ENCODE peak calls at places on chromosomes 3 and 15, in nine cellular contexts. D is fibroblast of lung; V is activated T-helper 1 cell treated with Interleukin-2 at 50 U/mL for 16 hours; I is OCI-M1; A is CD4-positive, alpha-beta memory T cell; Z is stimulated activated CD8-positive, alpha-beta memory T cell treated with anti-CD3 and anti-CD28 coated beads, Interleukin-15, amount 100 ng/mL, for 4 hours; R is GM12865; G is heart left ventricle; Q is AG08396. K is an unnamed sample.

GRCh38 chr15:26866298-26867198 is at the start of gene GABRA5:
- DNase-seq in V (no peak), Z (no peak), A (no peak), I (no peak), D (no peak), G (no peak), R (no peak), Q (peak), K (peak)

GRCh38 chr3:138401834-138402233 is 32.6 kb upstream of the ESYT3 start:
- DNase-seq in I (no peak), G (no peak), V (no peak), A (no peak), Q (no peak), D (no peak), R (no peak), Z (no peak), K (no peak)

GRCh38 chr3:108566599-108566998 is 22.6 kb downstream of the CIP2A start:
- DNase-seq in R (no peak), V (no peak), G (no peak), I (no peak), D (no peak), Q (no peak), Z (no peak), A (no peak), K (no peak)

GRCh38 chr3:183711516-183711915 is 13.9 kb downstream of the YEATS2 start:
- DNase-seq in A (no peak), I (no peak), V (no peak), Q (no peak), Z (no peak), R (no peak), G (no peak), D (no peak), K (no peak)

GRCh38 chr3:195176776-195177175 is 94.2 kb downstream of the XXYLT1 start:
- DNase-seq in D (no peak), G (no peak), V (no peak), Z (no peak), I (no peak), R (no peak), A (no peak), Q (no peak), K (no peak)

GRCh38 chr3:70466096-70466495 is 153.7 kb upstream of the MDFIC2 start:
- DNase-seq in G (no peak), A (no peak), D (no peak), V (no peak), Q (no peak), Z (no peak), R (no peak), I (no peak), K (no peak)

GRCh38 chr3:102068327-102068726 is 219.0 kb downstream of the NFKBIZ start:
- DNase-seq in D (no peak), Z (no peak), G (no peak), V (no peak), I (no peak), A (no peak), R (no peak), Q (no peak), K (no peak)

GRCh38 chr15:78075490-78076230 is 1.9 kb downstream of the TBC1D2B start:
- DNase-seq in V (no peak), Q (peak), R (no peak), D (peak), I (no peak), G (peak), A (no peak), Z (no peak), K (no peak)

K was measured in dorsolateral prefrontal cortex.